ENCODE peak calls at places on chromosome 16, in six cellular contexts. S is Panc1, F is HepG2, C is K562, L is GM12878, I is upper lobe of left lung. Z is an unnamed sample.

GRCh38 chr16:74117798-74118197 is 178.8 kb upstream of the PSMD7 start:
- ATAC-seq in S (no peak), F (no peak), C (no peak), L (no peak), I (no peak), Z (no peak)

GRCh38 chr16:89300311-89300975 is 82.9 kb downstream of the ZNF778 start:
- ATAC-seq in S (no peak), F (peak; percentile 19), C (no peak), L (peak; percentile 19), I (peak; percentile 15), Z (peak; percentile 83)

GRCh38 chr16:17061326-17061725 is 409.4 kb downstream of the XYLT1 start:
- ATAC-seq in S (no peak), F (peak; percentile 55), C (no peak), L (no peak), I (no peak), Z (no peak)

GRCh38 chr16:29995330-29995910 is at the start of gene HIRIP3:
- ATAC-seq in S (peak; percentile 76), F (peak; percentile 50), C (peak; percentile 72), L (peak; percentile 77), I (peak; percentile 89), Z (peak; percentile 83)

GRCh38 chr16:15034266-15035162 is 21.4 kb downstream of the NTAN1 start:
- ATAC-seq in S (no peak), F (peak; percentile 15), C (no peak), L (no peak), I (no peak), Z (peak; percentile 28)

GRCh38 chr16:24139282-24139681 is 116.9 kb upstream of the CACNG3 start:
- ATAC-seq in S (no peak), F (no peak), C (no peak), L (no peak), I (no peak), Z (no peak)

GRCh38 chr16:73053379-73054130 is 5.6 kb upstream of the ZFHX3 start:
- ATAC-seq in S (peak; percentile 28), F (peak; percentile 11), C (no peak), L (no peak), I (no peak), Z (no peak)

GRCh38 chr16:2428787-2429036 is 535 bp upstream of the CCNF start:
- ATAC-seq in S (no peak), F (no peak), C (no peak), L (peak; percentile 66), I (peak; percentile 68), Z (peak; percentile 57)

GRCh38 chr16:71540-72341 is 690 bp downstream of the RHBDF1 start:
- ATAC-seq in S (peak; percentile 64), F (peak; percentile 28), C (peak; percentile 21), L (no peak), I (peak; percentile 64), Z (peak; percentile 50)

GRCh38 chr16:15897386-15897785 is 9.0 kb upstream of the CEP20 start:
- ATAC-seq in S (no peak), F (no peak), C (no peak), L (no peak), I (no peak), Z (no peak)

GRCh38 chr16:8869212-8869987 is 594 bp upstream of the CARHSP1 start:
- ATAC-seq in S (no peak), F (peak; percentile 54), C (peak; percentile 49), L (no peak), I (no peak), Z (no peak)

GRCh38 chr16:24700549-24701392 is 28.7 kb upstream of the TNRC6A start:
- ATAC-seq in S (peak; percentile 98), F (peak; percentile 79), C (peak; percentile 86), L (peak; percentile 49), I (peak; percentile 95), Z (peak; percentile 98)

GRCh38 chr16:28098959-28099945 is 35.7 kb upstream of the GSG1L start:
- ATAC-seq in S (no peak), F (no peak), C (no peak), L (no peak), I (no peak), Z (no peak)

GRCh38 chr16:23317266-23317661 is 15.2 kb downstream of the SCNN1B start:
- ATAC-seq in S (peak; percentile 84), F (no peak), C (no peak), L (no peak), I (peak; percentile 58), Z (no peak)

GRCh38 chr16:24540575-24541240 is 1.3 kb downstream of the RBBP6 start:
- ATAC-seq in S (no peak), F (no peak), C (peak; percentile 22), L (peak; percentile 40), I (no peak), Z (no peak)

GRCh38 chr16:79754081-79754872 is 153.7 kb upstream of the MAF start:
- ATAC-seq in S (no peak), F (no peak), C (no peak), L (no peak), I (no peak), Z (no peak)

GRCh38 chr16:72939247-72939646 is 108.7 kb downstream of the ZFHX3 start:
- ATAC-seq in S (no peak), F (no peak), C (no peak), L (no peak), I (peak; percentile 30), Z (peak; percentile 61)

GRCh38 chr16:8986111-8986510 is 22.4 kb upstream of the USP7 start:
- ATAC-seq in S (no peak), F (no peak), C (no peak), L (no peak), I (no peak), Z (no peak)

GRCh38 chr16:68345351-68345810 is 34.6 kb downstream of the PRMT7 start:
- ATAC-seq in S (no peak), F (no peak), C (no peak), L (no peak), I (peak; percentile 15), Z (no peak)

GRCh38 chr16:81424761-81425160 is 19.8 kb upstream of the CMIP start:
- ATAC-seq in S (no peak), F (no peak), C (peak; percentile 51), L (peak; percentile 84), I (no peak), Z (no peak)

GRCh38 chr16:27264151-27264550 is 4.4 kb downstream of the NSMCE1 start:
- ATAC-seq in S (no peak), F (peak; percentile 66), C (no peak), L (no peak), I (peak; percentile 36), Z (peak; percentile 69)

GRCh38 chr16:10965440-10966039 is 21.2 kb downstream of the CLEC16A start:
- ATAC-seq in S (no peak), F (no peak), C (peak; percentile 34), L (peak; percentile 74), I (no peak), Z (no peak)

GRCh38 chr16:54821731-54822130 is 108.9 kb upstream of the IRX5 start:
- ATAC-seq in S (no peak), F (no peak), C (no peak), L (no peak), I (no peak), Z (no peak)

GRCh38 chr16:21650517-21650916 is 1.9 kb downstream of the IGSF6 start:
- ATAC-seq in S (no peak), F (no peak), C (no peak), L (no peak), I (peak; percentile 68), Z (no peak)

GRCh38 chr16:81621496-81621895 is 157.6 kb upstream of the PLCG2 start:
- ATAC-seq in S (no peak), F (no peak), C (no peak), L (no peak), I (no peak), Z (no peak)

GRCh38 chr16:66274335-66275110 is 92.0 kb upstream of the CDH5 start:
- ATAC-seq in S (peak; percentile 72), F (peak; percentile 5), C (peak; percentile 64), L (peak; percentile 81), I (no peak), Z (no peak)

GRCh38 chr16:89410322-89410721 is 80.0 kb downstream of the ANKRD11 start:
- ATAC-seq in S (no peak), F (no peak), C (no peak), L (no peak), I (no peak), Z (no peak)

GRCh38 chr16:353404-354285 is 1.1 kb upstream of the AXIN1 start:
- ATAC-seq in S (peak; percentile 9), F (peak; percentile 20), C (peak; percentile 3), L (no peak), I (no peak), Z (no peak)

GRCh38 chr16:68298907-68299515 is 11.7 kb downstream of the SLC7A6OS start:
- ATAC-seq in S (peak; percentile 40), F (peak; percentile 51), C (no peak), L (no peak), I (peak; percentile 41), Z (peak; percentile 49)

GRCh38 chr16:19595043-19595767 is 39.7 kb downstream of the VPS35L start:
- ATAC-seq in S (peak; percentile 90), F (peak; percentile 45), C (no peak), L (no peak), I (no peak), Z (peak; percentile 75)
- TF ChIP-seq POLR2AphosphoS5 in S (no peak), F (no peak), C (no peak), L (no peak), I (no peak), Z (no peak)

DNA sequence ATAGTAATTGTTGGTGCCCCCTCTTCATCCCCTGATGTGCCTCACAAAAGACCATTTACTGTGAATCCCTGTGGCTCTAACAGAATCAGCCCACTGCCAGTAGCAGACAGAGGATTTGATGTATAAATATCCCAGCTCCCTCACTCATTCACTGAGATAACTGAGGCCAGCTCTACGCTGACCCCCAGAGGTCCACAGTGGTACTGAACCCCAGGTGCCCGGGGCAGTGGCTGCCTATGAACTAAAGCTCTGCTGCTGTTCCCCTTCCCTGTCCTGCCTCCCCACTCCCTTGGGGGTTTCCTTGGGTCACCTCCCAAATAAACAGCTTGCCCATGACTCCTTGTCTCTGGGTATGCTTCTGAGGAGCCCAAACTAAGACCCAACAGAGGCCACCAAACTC is 295.8 kb downstream of the FOXL1 start:
- ATAC-seq in S (peak; percentile 84), F (peak; percentile 82), C (peak; percentile 88), L (peak; percentile 73), I (no peak), Z (no peak)
- H3K4me1 ChIP-seq in S (no peaks in the 10 kb centered on the region), F (no peaks in the 10 kb centered on the region), C (no peaks in the 10 kb centered on the region), L (no peaks in the 10 kb centered on the region), I (no peaks in the 10 kb centered on the region), Z (no peaks in the 10 kb centered on the region)

GRCh38 chr16:3884398-3884797 is 3.9 kb upstream of the CREBBP start:
- ATAC-seq in S (no peak), F (no peak), C (no peak), L (no peak), I (no peak), Z (no peak)

GRCh38 chr16:3889059-3889458 is 8.5 kb upstream of the CREBBP start:
- ATAC-seq in S (no peak), F (no peak), C (no peak), L (no peak), I (no peak), Z (no peak)

DNA sequence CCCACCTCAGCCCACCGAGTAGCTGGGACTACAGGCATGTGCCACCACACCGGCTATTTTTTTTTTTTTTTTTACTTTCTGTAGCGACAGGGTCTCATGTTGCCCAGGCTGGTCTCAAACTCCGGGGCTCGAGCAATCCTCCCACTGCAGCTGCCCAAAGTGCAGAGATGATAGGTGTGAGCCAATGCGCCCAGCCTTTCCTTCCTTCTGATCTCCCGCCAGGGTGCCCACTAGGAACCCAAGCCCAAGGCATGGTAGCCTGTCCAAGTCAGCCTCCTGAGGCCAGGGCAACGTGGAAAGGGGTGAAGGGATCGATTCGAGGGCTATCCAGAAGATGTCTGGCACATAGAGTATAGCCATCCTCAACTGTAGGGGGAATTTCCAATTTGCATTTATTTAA is 9.6 kb upstream of the CREBBP start:
- ATAC-seq in S (no peak), F (no peak), C (no peak), L (no peak), I (no peak), Z (no peak)
- TF ChIP-seq POLR2AphosphoS5 in S (no peak), F (no peak), C (no peak), L (no peak), I (no peak), Z (no peak)

GRCh38 chr16:84926462-84926861 is 84.9 kb downstream of the ZDHHC7 start:
- ATAC-seq in S (no peak), F (no peak), C (no peak), L (no peak), I (no peak), Z (no peak)
- H3K4me1 ChIP-seq in S (no peaks in the 10 kb centered on the region), F (peaks cover 41% of the 10 kb centered on the region), C (peaks cover 10% of the 10 kb centered on the region), L (no peaks in the 10 kb centered on the region), I (peaks cover 20% of the 10 kb centered on the region), Z (peaks cover 65% of the 10 kb centered on the region)